ENCODE peak calls at places on chromosome 14, in nine cellular contexts. T is AG09319, V is CMK, Y is GM04504, O is GM23248, F is islet precursor cell, D is AG08396, P is iPS-NIHi11, K is activated gamma-delta T cell. J is an unnamed sample.

GRCh38 chr14:51430079-51430478 is 190.0 kb downstream of the TMX1 start:
- DNase-seq in T (no peak), V (no peak), Y (no peak), O (peak; percentile 8), F (no peak), D (no peak), P (no peak), K (no peak), J (no peak)

GRCh38 chr14:74599201-74599809 is 12.7 kb downstream of the LTBP2 start:
- DNase-seq in T (no peak), V (no peak), Y (no peak), O (peak; percentile 46), F (no peak), D (peak; percentile 60), P (no peak), K (no peak), J (no peak)

GRCh38 chr14:104724981-104725771 is 1.1 kb downstream of the ADSS1 start:
- DNase-seq in T (no peak), V (peak; percentile 37), Y (no peak), O (peak; percentile 63), F (peak; percentile 78), D (peak; percentile 62), P (peak; percentile 71), K (no peak), J (no peak)

GRCh38 chr14:91879196-91879595 is 11.9 kb upstream of the TC2N start:
- DNase-seq in T (no peak), V (no peak), Y (no peak), O (no peak), F (no peak), D (no peak), P (no peak), K (no peak), J (no peak)

GRCh38 chr14:94390372-94391086 is 2.1 kb upstream of the SERPINA1 start:
- DNase-seq in T (no peak), V (no peak), Y (no peak), O (no peak), F (peak; percentile 66), D (no peak), P (no peak), K (no peak), J (no peak)

GRCh38 chr14:100078997-100079561 is 13.9 kb downstream of the EVL start:
- DNase-seq in T (no peak), V (no peak), Y (peak; percentile 84), O (peak; percentile 83), F (peak; percentile 84), D (no peak), P (peak; percentile 38), K (peak; percentile 55), J (peak; percentile 87)

GRCh38 chr14:61929651-61930050 is 167.4 kb downstream of the SNAPC1 start:
- DNase-seq in T (no peak), V (no peak), Y (no peak), O (no peak), F (no peak), D (no peak), P (no peak), K (no peak), J (no peak)

GRCh38 chr14:66508547-66508845 is 549 bp downstream of the GPHN start:
- DNase-seq in T (no peak), V (no peak), Y (no peak), O (no peak), F (no peak), D (no peak), P (no peak), K (no peak), J (no peak)

GRCh38 chr14:64541261-64541970 is 875 bp downstream of the HSPA2 start:
- DNase-seq in T (no peak), V (no peak), Y (no peak), O (peak; percentile 61), F (peak; percentile 49), D (no peak), P (no peak), K (no peak), J (no peak)

GRCh38 chr14:40240456-40240855 is 808.2 kb upstream of the FBXO33 start:
- DNase-seq in T (no peak), V (no peak), Y (no peak), O (no peak), F (no peak), D (no peak), P (no peak), K (no peak), J (peak; percentile 60)

GRCh38 chr14:90496379-90496778 is 99.5 kb downstream of the CALM1 start:
- DNase-seq in T (no peak), V (no peak), Y (no peak), O (no peak), F (no peak), D (no peak), P (no peak), K (no peak), J (no peak)

GRCh38 chr14:91329615-91330014 is 85.1 kb upstream of the GPR68 start:
- DNase-seq in T (no peak), V (no peak), Y (no peak), O (no peak), F (no peak), D (no peak), P (no peak), K (no peak), J (no peak)

GRCh38 chr14:74089251-74090020 is 4.7 kb downstream of the LIN52 start:
- DNase-seq in T (no peak), V (no peak), Y (no peak), O (no peak), F (no peak), D (no peak), P (no peak), K (no peak), J (no peak)

GRCh38 chr14:89576132-89576923 is 159.3 kb upstream of the FOXN3 start:
- DNase-seq in T (no peak), V (no peak), Y (no peak), O (no peak), F (no peak), D (no peak), P (peak; percentile 39), K (no peak), J (no peak)

GRCh38 chr14:56664811-56665421 is 85.3 kb downstream of the TMEM260 start:
- DNase-seq in T (no peak), V (no peak), Y (no peak), O (no peak), F (no peak), D (no peak), P (no peak), K (no peak), J (no peak)

GRCh38 chr14:24367506-24368214 is at the start of gene NFATC4:
- DNase-seq in T (peak; percentile 97), V (no peak), Y (peak; percentile 93), O (peak; percentile 92), F (peak; percentile 90), D (peak; percentile 93), P (peak; percentile 78), K (no peak), J (peak; percentile 82)

GRCh38 chr14:103393078-103393477 is 7.9 kb downstream of the MARK3 start:
- DNase-seq in T (no peak), V (no peak), Y (no peak), O (no peak), F (no peak), D (no peak), P (no peak), K (no peak), J (no peak)

GRCh38 chr14:73295198-73295796 is 58.0 kb downstream of the PAPLN start:
- DNase-seq in T (no peak), V (no peak), Y (no peak), O (peak; percentile 72), F (no peak), D (no peak), P (peak; percentile 38), K (no peak), J (peak; percentile 31)

J was measured in astrocyte of the cerebellum.